ENCODE peak calls at places on chromosomes 7 and 10, in seven cellular contexts. V is transverse colon, M is IMR-90, N is A549, S is body of pancreas, X is thyroid gland, D is testis. U is an unnamed sample.

GRCh38 chr7:104240400-104240799 is 32.6 kb upstream of the ORC5 start:
- DNase-seq in N (no peak), S (no peak), V (no peak), X (peak; percentile 61), M (no peak), D (peak; percentile 43), U (no peak)

GRCh38 chr7:133695976-133696531 is 431.1 kb upstream of the LRGUK start:
- DNase-seq in S (no peak), X (no peak), M (no peak), V (no peak), D (no peak), N (no peak), U (no peak)

GRCh38 chr10:59908808-59909143 is 2.4 kb upstream of the CCDC6 start:
- DNase-seq in D (no peak), S (no peak), M (no peak), X (no peak), N (no peak), V (no peak), U (no peak)

GRCh38 chr10:80554050-80554449 is 16.3 kb downstream of the SH2D4B start:
- DNase-seq in S (no peak), X (no peak), V (no peak), M (no peak), N (no peak), D (no peak), U (no peak)

GRCh38 chr7:85554294-85554877 is 367.5 kb upstream of the SEMA3D start:
- DNase-seq in N (peak; percentile 79), X (no peak), D (peak; percentile 37), V (no peak), S (peak; percentile 4), M (peak; percentile 82), U (no peak)

GRCh38 chr7:115346685-115347084 is 424.8 kb downstream of the MDFIC start:
- DNase-seq in V (no peak), D (no peak), X (no peak), S (no peak), M (no peak), N (no peak), U (no peak)

GRCh38 chr7:40506158-40506557 is 371.4 kb downstream of the SUGCT start:
- DNase-seq in X (no peak), S (no peak), M (no peak), V (no peak), N (no peak), D (no peak), U (no peak)

GRCh38 chr10:12643279-12643678 is 293.9 kb downstream of the CAMK1D start:
- DNase-seq in X (no peak), N (no peak), V (no peak), S (no peak), M (no peak), D (peak; percentile 79), U (no peak)

GRCh38 chr7:138064856-138065357 is 11.4 kb upstream of the AKR1D1 start:
- DNase-seq in N (no peak), S (no peak), M (peak; percentile 18), V (no peak), D (no peak), X (no peak), U (no peak)

GRCh38 chr7:66826649-66827048 is 86.1 kb downstream of the RABGEF1 start:
- DNase-seq in N (no peak), D (no peak), S (no peak), M (no peak), V (no peak), X (no peak), U (no peak)

GRCh38 chr7:51350195-51350896 is 33.7 kb upstream of the COBL start:
- DNase-seq in M (no peak), X (no peak), V (peak; percentile 59), S (peak; percentile 32), D (no peak), N (peak; percentile 69), U (no peak)

GRCh38 chr10:49177391-49178355 is 10.5 kb downstream of the TMEM273 start:
- DNase-seq in S (no peak), D (no peak), M (peak; percentile 96), N (peak; percentile 21), V (peak; percentile 24), X (no peak), U (peak; percentile 84)

GRCh38 chr7:76049295-76049694 is 1.4 kb downstream of the MDH2 start:
- DNase-seq in D (no peak), N (no peak), S (no peak), M (no peak), X (no peak), V (no peak), U (no peak)
- TF ChIP-seq POLR2A in D (no peak), N (no peak), S (no peak), M (no peak), X (no peak), V (no peak), U (no peak)

GRCh38 chr7:100000239-100000638 is 15.2 kb upstream of the ZKSCAN1 start:
- DNase-seq in S (no peak), N (no peak), M (no peak), D (no peak), X (no peak), V (no peak), U (no peak)

GRCh38 chr7:99992330-99993037 is 16.7 kb upstream of the AZGP1 start:
- DNase-seq in S (no peak), M (no peak), V (no peak), N (no peak), X (no peak), D (no peak), U (no peak)

GRCh38 chr7:99996755-99997544 is 18.4 kb upstream of the ZKSCAN1 start:
- DNase-seq in M (no peak), D (no peak), X (no peak), S (no peak), V (no peak), N (no peak), U (no peak)

GRCh38 chr7:99994819-99995218 is 19.0 kb upstream of the AZGP1 start:
- DNase-seq in M (no peak), S (no peak), N (no peak), D (no peak), X (no peak), V (no peak), U (no peak)

GRCh38 chr7:99997545-99998137 is 17.8 kb upstream of the ZKSCAN1 start:
- DNase-seq in N (no peak), S (peak; percentile 64), M (no peak), V (peak; percentile 77), D (peak; percentile 64), X (peak; percentile 32), U (peak; percentile 68)
- TF ChIP-seq POLR2A in N (no peak), S (peak; percentile 64), M (no peak), V (peak; percentile 55), D (no peak), X (peak; percentile 26), U (peak; percentile 37)

DNA sequence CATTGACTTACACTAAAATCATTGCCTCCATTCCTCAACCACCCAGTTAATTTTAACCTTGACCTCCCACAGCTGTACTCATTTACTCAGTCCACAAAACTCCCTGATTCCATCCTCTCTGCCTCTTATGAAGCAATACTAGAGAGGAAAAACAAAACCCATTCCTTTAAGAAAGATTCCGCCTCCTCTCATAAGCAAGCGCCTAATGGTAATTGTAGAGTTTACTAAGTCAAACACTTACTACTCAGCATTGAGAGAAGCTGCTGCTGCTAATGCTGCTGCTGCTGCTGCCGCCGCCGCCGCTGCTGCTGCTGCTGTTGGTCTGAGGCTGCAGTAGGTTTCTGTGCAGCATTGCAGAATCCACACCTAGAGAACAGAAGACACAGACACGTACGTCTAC is 2.1 kb upstream of the ADD3 start:
- DNase-seq in S (peak; percentile 57), X (peak; percentile 28), D (peak; percentile 60), M (peak; percentile 88), V (peak; percentile 46), N (peak; percentile 38), U (no peak)
- TF ChIP-seq POLR2A in S (peak; percentile 39), X (peak; percentile 46), D (no peak), M (no peak), V (peak; percentile 51), N (no peak), U (no peak)

DNA sequence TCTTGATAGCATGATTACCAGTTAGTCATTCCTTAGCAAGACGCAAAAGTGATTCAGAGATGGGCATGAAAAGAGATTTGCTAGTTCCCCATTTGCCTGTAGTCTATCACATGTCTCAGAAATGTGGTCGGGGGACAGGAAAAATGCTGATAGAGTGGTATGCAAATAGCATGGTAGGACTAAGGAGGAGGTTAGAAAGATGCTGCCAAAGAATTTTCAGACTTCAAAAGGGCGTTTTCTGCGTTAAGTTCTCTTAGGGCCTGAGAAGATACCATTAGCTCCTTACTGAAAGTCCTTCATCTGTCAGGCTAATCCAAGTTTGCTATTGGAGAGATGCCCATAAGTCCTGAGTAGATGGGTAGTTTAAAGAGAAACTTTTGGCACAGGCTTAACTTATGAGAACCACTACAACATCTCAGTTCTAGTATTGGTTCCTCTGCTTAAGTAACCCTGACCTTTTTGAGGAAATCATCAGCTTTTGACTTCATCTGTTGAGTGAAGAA is 2.7 kb downstream of the CALD1 start:
- DNase-seq in V (no peak), M (peak; percentile 53), N (no peak), S (no peak), D (no peak), X (no peak), U (no peak)
- TF ChIP-seq POLR2A in V (no peak), M (peak; percentile 7), N (no peak), S (no peak), D (no peak), X (no peak), U (no peak)

GRCh38 chr10:127392351-127393235 is 156.5 kb upstream of the NPS start:
- DNase-seq in V (no peak), N (no peak), X (no peak), M (no peak), S (peak; percentile 28), D (peak; percentile 72), U (no peak)
- TF ChIP-seq POLR2A in V (no peak), N (no peak), X (no peak), M (no peak), S (no peak), D (no peak), U (no peak)

GRCh38 chr10:89002234-89002978 is 11.8 kb downstream of the FAS start:
- DNase-seq in X (no peak), V (no peak), D (no peak), S (no peak), N (no peak), M (no peak), U (no peak)
- TF ChIP-seq POLR2A in X (no peak), V (no peak), D (no peak), S (no peak), N (no peak), M (no peak), U (no peak)

GRCh38 chr7:76302299-76303056 is at the start of gene HSPB1:
- DNase-seq in X (peak; percentile 99), N (peak; percentile 92), D (peak; percentile 91), S (peak; percentile 98), V (peak; percentile 94), M (peak; percentile 84), U (peak; percentile 96)
- TF ChIP-seq POLR2A in X (peak; percentile 99), N (peak; percentile 97), D (peak; percentile 69), S (peak; percentile 98), V (peak; percentile 92), M (peak; percentile 98), U (peak; percentile 99)